ENCODE peak calls at places on chromosomes 6 and 20, in eight cellular contexts. I is astrocyte, G is foreskin fibroblast, S is pancreas, E is HepG2, Y is mesothelial cell of epicardium, K is BJ, A is neural crest cell. H is an unnamed sample.

GRCh38 chr6:33742092-33742491 is 4.6 kb downstream of the IP6K3 start:
- DNase-seq in I (no peak), G (peak; percentile 23), S (no peak), E (no peak), Y (no peak), K (no peak), A (no peak), H (no peak)

GRCh38 chr6:144920391-144920983 is 635.4 kb downstream of the UTRN start:
- DNase-seq in I (no peak), G (no peak), S (no peak), E (no peak), Y (no peak), K (no peak), A (no peak), H (no peak)

GRCh38 chr20:1895674-1896496 is 678 bp downstream of the SIRPA start:
- DNase-seq in I (no peak), G (no peak), S (no peak), E (no peak), Y (no peak), K (no peak), A (no peak), H (no peak)

GRCh38 chr6:31711233-31711632 is 3.9 kb upstream of the LY6G6D start:
- DNase-seq in I (no peak), G (no peak), S (no peak), E (no peak), Y (no peak), K (no peak), A (no peak), H (no peak)

GRCh38 chr20:37651932-37652331 is 41.9 kb upstream of the CTNNBL1 start:
- DNase-seq in I (no peak), G (peak; percentile 30), S (peak; percentile 30), E (peak; percentile 51), Y (no peak), K (no peak), A (no peak), H (no peak)

GRCh38 chr6:14520536-14520935 is 403.0 kb downstream of the CD83 start:
- DNase-seq in I (no peak), G (no peak), S (no peak), E (no peak), Y (no peak), K (no peak), A (no peak), H (no peak)

GRCh38 chr6:107348224-107348623 is 111.1 kb downstream of the PDSS2 start:
- DNase-seq in I (no peak), G (no peak), S (no peak), E (no peak), Y (no peak), K (no peak), A (no peak), H (no peak)

GRCh38 chr6:93498713-93499112 is 79.4 kb upstream of the EPHA7 start:
- DNase-seq in I (no peak), G (no peak), S (no peak), E (no peak), Y (no peak), K (no peak), A (no peak), H (no peak)

GRCh38 chr6:158571826-158572652 is 12.1 kb downstream of the TMEM181 start:
- DNase-seq in I (no peak), G (no peak), S (peak; percentile 85), E (peak; percentile 94), Y (no peak), K (no peak), A (no peak), H (peak; percentile 37)

GRCh38 chr20:19628570-19629134 is 129.4 kb upstream of the RIN2 start:
- DNase-seq in I (peak; percentile 32), G (peak; percentile 72), S (peak; percentile 76), E (peak; percentile 84), Y (no peak), K (no peak), A (peak; percentile 74), H (no peak)

GRCh38 chr20:63641146-63641791 is 12.0 kb downstream of the STMN3 start:
- DNase-seq in I (no peak), G (no peak), S (no peak), E (no peak), Y (no peak), K (no peak), A (no peak), H (peak; percentile 63)

GRCh38 chr6:6610031-6610591 is 21.6 kb downstream of the LY86 start:
- DNase-seq in I (no peak), G (no peak), S (no peak), E (no peak), Y (no peak), K (no peak), A (no peak), H (peak; percentile 51)

DNA sequence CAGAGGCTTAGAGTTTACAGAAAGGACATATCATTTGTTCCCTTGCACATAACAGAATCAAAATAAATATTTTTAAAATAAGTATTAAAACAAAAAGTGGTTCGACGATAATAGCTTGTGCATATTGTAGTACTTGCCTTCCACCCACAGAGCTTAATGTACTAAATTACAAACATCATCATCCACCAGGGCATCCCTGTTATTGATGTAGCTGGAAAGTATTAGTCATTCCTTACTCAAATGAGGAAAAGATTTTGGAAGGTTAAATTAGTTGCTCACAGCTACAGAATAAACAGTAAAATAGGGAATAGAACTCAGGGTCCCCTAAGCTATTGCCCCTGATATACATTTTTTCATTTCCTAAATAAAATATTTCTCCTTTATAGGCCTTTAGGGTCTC is 150.3 kb downstream of the PTPRK start:
- DNase-seq in I (peak; percentile 76), G (peak; percentile 68), S (no peak), E (peak; percentile 43), Y (no peak), K (peak; percentile 39), A (no peak), H (no peak)
- TF ChIP-seq CTCF in I (no peak), G (no peak), S (no peak), E (no peak), Y (no peak), K (no peak), A (no peak), H (no peak)

GRCh38 chr6:89299451-89299850 is 15.6 kb downstream of the GABRR2 start:
- DNase-seq in I (peak; percentile 34), G (peak; percentile 19), S (no peak), E (no peak), Y (no peak), K (no peak), A (no peak), H (no peak)
- TF ChIP-seq CTCF in I (no peak), G (no peak), S (no peak), E (no peak), Y (no peak), K (peak; percentile 21), A (peak; percentile 33), H (no peak)

GRCh38 chr6:131258010-131258652 is 122.9 kb downstream of the AKAP7 start:
- DNase-seq in I (no peak), G (no peak), S (no peak), E (no peak), Y (no peak), K (no peak), A (no peak), H (no peak)

GRCh38 chr6:131265939-131266338 is 130.7 kb downstream of the AKAP7 start:
- DNase-seq in I (no peak), G (no peak), S (no peak), E (no peak), Y (no peak), K (no peak), A (no peak), H (no peak)

GRCh38 chr6:131258816-131259476 is 123.7 kb downstream of the AKAP7 start:
- DNase-seq in I (peak; percentile 56), G (no peak), S (peak; percentile 23), E (no peak), Y (no peak), K (no peak), A (no peak), H (no peak)

GRCh38 chr6:131257104-131257503 is 121.8 kb downstream of the AKAP7 start:
- DNase-seq in I (no peak), G (no peak), S (no peak), E (no peak), Y (no peak), K (no peak), A (no peak), H (no peak)

GRCh38 chr6:131262060-131262459 is 126.8 kb downstream of the AKAP7 start:
- DNase-seq in I (no peak), G (no peak), S (no peak), E (peak; percentile 23), Y (no peak), K (no peak), A (no peak), H (no peak)
- TF ChIP-seq CTCF in I (no peak), G (no peak), S (no peak), E (peak; percentile 24), Y (no peak), K (no peak), A (no peak), H (no peak)

DNA sequence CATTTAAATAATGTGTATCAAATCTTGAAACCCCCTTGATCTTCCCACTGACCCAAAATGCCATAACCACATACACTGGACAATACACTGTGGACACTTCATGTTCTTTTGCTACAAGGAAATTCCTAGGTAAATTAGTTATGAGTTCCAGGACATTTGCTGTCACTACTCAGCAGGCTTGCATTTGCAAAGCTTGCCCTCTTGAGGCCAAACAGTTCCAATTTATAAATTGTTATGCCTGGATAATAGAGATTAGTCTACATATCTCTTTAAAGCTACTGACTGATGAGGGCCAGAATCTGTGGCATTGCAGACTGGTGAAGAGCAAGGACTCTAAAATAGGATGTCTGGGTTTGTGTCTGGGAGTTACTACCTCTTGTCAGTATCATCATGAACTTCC is 17.4 kb upstream of the RAB32 start:
- DNase-seq in I (no peak), G (peak; percentile 45), S (no peak), E (no peak), Y (no peak), K (no peak), A (no peak), H (no peak)
- TF ChIP-seq CTCF in I (peak; percentile 18), G (peak; percentile 29), S (no peak), E (no peak), Y (no peak), K (peak; percentile 27), A (peak; percentile 38), H (no peak)

DNA sequence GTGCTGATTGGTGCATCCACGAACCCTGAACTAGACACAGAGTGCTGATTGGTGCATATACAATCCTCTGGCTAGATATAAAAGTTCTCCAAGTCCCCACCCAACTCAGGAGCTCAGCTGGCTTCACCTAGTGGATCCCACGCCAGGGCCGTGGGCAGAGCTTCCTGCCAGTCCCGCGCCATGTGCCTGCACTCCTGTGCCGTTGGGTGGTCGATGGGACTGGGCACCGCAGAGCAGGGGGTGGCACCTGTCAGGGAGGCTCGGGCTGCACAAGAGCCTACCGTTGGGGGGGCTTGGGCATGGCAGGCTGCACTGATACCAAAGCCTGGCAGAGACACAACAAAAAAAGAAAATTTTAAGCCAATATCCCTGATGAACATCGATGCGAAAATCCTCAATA is 185.4 kb upstream of the ASCC3 start:
- DNase-seq in I (no peak), G (no peak), S (no peak), E (no peak), Y (no peak), K (no peak), A (no peak), H (no peak)
- TF ChIP-seq CTCF in I (no peak), G (no peak), S (no peak), E (no peak), Y (no peak), K (no peak), A (no peak), H (no peak)

GRCh38 chr6:68313911-68314310 is 321.2 kb upstream of the ADGRB3 start:
- DNase-seq in I (peak; percentile 2), G (peak; percentile 66), S (no peak), E (no peak), Y (no peak), K (no peak), A (no peak), H (no peak)
- TF ChIP-seq CTCF in I (peak; percentile 45), G (no peak), S (no peak), E (no peak), Y (no peak), K (no peak), A (peak; percentile 55), H (no peak)